ENCODE peak calls at places on chromosomes 6 and 20, in ten cellular contexts. One of them, this sample, is unnamed.
A peak's percentile ranks its signal among the peaks of the same experiment; 100 is the strongest.

GRCh38 chr20:11891827-11892521 is 25.7 kb upstream of the BTBD3 start:
- DNase-seq in thoracic aorta: peak; percentile 30
- DNase-seq in AG04449: no peak
- DNase-seq in activated CD8-positive, alpha-beta T cell treated with anti-CD3 and anti-CD28 coated beads for 36 hours: peak; percentile 65
- DNase-seq in fibroblast of the aortic adventitia: peak; percentile 66
- DNase-seq in foreskin fibroblast: peak; percentile 68
- DNase-seq in fibroblast of villous mesenchyme: peak; percentile 75
- DNase-seq in psoas muscle: no peak
- DNase-seq in PC-9: peak; percentile 71
- DNase-seq in mammary epithelial cell: peak; percentile 83
- DNase-seq in this sample: peak; percentile 63

GRCh38 chr6:116190550-116190949 is 63.3 kb downstream of the TSPYL4 start:
- DNase-seq in thoracic aorta: no peak
- DNase-seq in AG04449: peak; percentile 75
- DNase-seq in activated CD8-positive, alpha-beta T cell treated with anti-CD3 and anti-CD28 coated beads for 36 hours: no peak
- DNase-seq in fibroblast of the aortic adventitia: peak; percentile 76
- DNase-seq in foreskin fibroblast: no peak
- DNase-seq in fibroblast of villous mesenchyme: peak; percentile 65
- DNase-seq in psoas muscle: no peak
- DNase-seq in PC-9: peak; percentile 17
- DNase-seq in mammary epithelial cell: no peak
- DNase-seq in this sample: peak; percentile 48

GRCh38 chr6:155795173-155795796 is 339.6 kb upstream of the NOX3 start:
- DNase-seq in thoracic aorta: no peak
- DNase-seq in AG04449: no peak
- DNase-seq in activated CD8-positive, alpha-beta T cell treated with anti-CD3 and anti-CD28 coated beads for 36 hours: no peak
- DNase-seq in fibroblast of the aortic adventitia: peak; percentile 67
- DNase-seq in foreskin fibroblast: no peak
- DNase-seq in fibroblast of villous mesenchyme: peak; percentile 4
- DNase-seq in psoas muscle: no peak
- DNase-seq in PC-9: no peak
- DNase-seq in mammary epithelial cell: no peak
- DNase-seq in this sample: no peak

GRCh38 chr6:169965657-169966311 is 214.4 kb downstream of the ERMARD start:
- DNase-seq in thoracic aorta: no peak
- DNase-seq in AG04449: no peak
- DNase-seq in activated CD8-positive, alpha-beta T cell treated with anti-CD3 and anti-CD28 coated beads for 36 hours: no peak
- DNase-seq in fibroblast of the aortic adventitia: no peak
- DNase-seq in foreskin fibroblast: no peak
- DNase-seq in fibroblast of villous mesenchyme: no peak
- DNase-seq in psoas muscle: no peak
- DNase-seq in PC-9: no peak
- DNase-seq in mammary epithelial cell: no peak
- DNase-seq in this sample: no peak

GRCh38 chr6:38813451-38813850 is 98.3 kb downstream of the DNAH8 start:
- DNase-seq in thoracic aorta: no peak
- DNase-seq in AG04449: no peak
- DNase-seq in activated CD8-positive, alpha-beta T cell treated with anti-CD3 and anti-CD28 coated beads for 36 hours: no peak
- DNase-seq in fibroblast of the aortic adventitia: no peak
- DNase-seq in foreskin fibroblast: no peak
- DNase-seq in fibroblast of villous mesenchyme: peak; percentile 39
- DNase-seq in psoas muscle: no peak
- DNase-seq in PC-9: no peak
- DNase-seq in mammary epithelial cell: no peak
- DNase-seq in this sample: no peak

GRCh38 chr20:36998652-36999051 is 47.1 kb upstream of the SAMHD1 start:
- DNase-seq in thoracic aorta: no peak
- DNase-seq in AG04449: no peak
- DNase-seq in activated CD8-positive, alpha-beta T cell treated with anti-CD3 and anti-CD28 coated beads for 36 hours: no peak
- DNase-seq in fibroblast of the aortic adventitia: no peak
- DNase-seq in foreskin fibroblast: no peak
- DNase-seq in fibroblast of villous mesenchyme: no peak
- DNase-seq in psoas muscle: no peak
- DNase-seq in PC-9: no peak
- DNase-seq in mammary epithelial cell: no peak
- DNase-seq in this sample: no peak

GRCh38 chr6:26195376-26195923 is 108.2 kb downstream of the HFE start:
- DNase-seq in thoracic aorta: no peak
- DNase-seq in AG04449: peak; percentile 88
- DNase-seq in activated CD8-positive, alpha-beta T cell treated with anti-CD3 and anti-CD28 coated beads for 36 hours: peak; percentile 93
- DNase-seq in fibroblast of the aortic adventitia: peak; percentile 98
- DNase-seq in foreskin fibroblast: peak; percentile 90
- DNase-seq in fibroblast of villous mesenchyme: peak; percentile 96
- DNase-seq in psoas muscle: peak; percentile 87
- DNase-seq in PC-9: peak; percentile 66
- DNase-seq in mammary epithelial cell: peak; percentile 89
- DNase-seq in this sample: peak; percentile 92

GRCh38 chr20:5003626-5004025 is 2.3 kb upstream of the SLC23A2 start:
- DNase-seq in thoracic aorta: no peak
- DNase-seq in AG04449: no peak
- DNase-seq in activated CD8-positive, alpha-beta T cell treated with anti-CD3 and anti-CD28 coated beads for 36 hours: no peak
- DNase-seq in fibroblast of the aortic adventitia: no peak
- DNase-seq in foreskin fibroblast: no peak
- DNase-seq in fibroblast of villous mesenchyme: no peak
- DNase-seq in psoas muscle: no peak
- DNase-seq in PC-9: no peak
- DNase-seq in mammary epithelial cell: no peak
- DNase-seq in this sample: no peak

GRCh38 chr20:44031822-44032582 is 117.3 kb downstream of the TOX2 start:
- DNase-seq in thoracic aorta: no peak
- DNase-seq in AG04449: no peak
- DNase-seq in activated CD8-positive, alpha-beta T cell treated with anti-CD3 and anti-CD28 coated beads for 36 hours: no peak
- DNase-seq in fibroblast of the aortic adventitia: no peak
- DNase-seq in foreskin fibroblast: no peak
- DNase-seq in fibroblast of villous mesenchyme: no peak
- DNase-seq in psoas muscle: no peak
- DNase-seq in PC-9: no peak
- DNase-seq in mammary epithelial cell: no peak
- DNase-seq in this sample: no peak

GRCh38 chr20:38134427-38135281 is 30.4 kb downstream of the TGM2 start:
- DNase-seq in thoracic aorta: no peak
- DNase-seq in AG04449: no peak
- DNase-seq in activated CD8-positive, alpha-beta T cell treated with anti-CD3 and anti-CD28 coated beads for 36 hours: peak; percentile 11
- DNase-seq in fibroblast of the aortic adventitia: peak; percentile 72
- DNase-seq in foreskin fibroblast: peak; percentile 32
- DNase-seq in fibroblast of villous mesenchyme: peak; percentile 73
- DNase-seq in psoas muscle: peak; percentile 51
- DNase-seq in PC-9: peak; percentile 96
- DNase-seq in mammary epithelial cell: peak; percentile 60
- DNase-seq in this sample: peak; percentile 48

GRCh38 chr6:13251242-13251641 is 77.1 kb downstream of the TBC1D7 start:
- DNase-seq in thoracic aorta: no peak
- DNase-seq in AG04449: no peak
- DNase-seq in activated CD8-positive, alpha-beta T cell treated with anti-CD3 and anti-CD28 coated beads for 36 hours: no peak
- DNase-seq in fibroblast of the aortic adventitia: no peak
- DNase-seq in foreskin fibroblast: no peak
- DNase-seq in fibroblast of villous mesenchyme: no peak
- DNase-seq in psoas muscle: no peak
- DNase-seq in PC-9: no peak
- DNase-seq in mammary epithelial cell: no peak
- DNase-seq in this sample: no peak

GRCh38 chr6:37365791-37366190 is 12.0 kb downstream of the RNF8 start:
- DNase-seq in thoracic aorta: no peak
- DNase-seq in AG04449: no peak
- DNase-seq in activated CD8-positive, alpha-beta T cell treated with anti-CD3 and anti-CD28 coated beads for 36 hours: no peak
- DNase-seq in fibroblast of the aortic adventitia: peak; percentile 67
- DNase-seq in foreskin fibroblast: peak; percentile 14
- DNase-seq in fibroblast of villous mesenchyme: no peak
- DNase-seq in psoas muscle: no peak
- DNase-seq in PC-9: no peak
- DNase-seq in mammary epithelial cell: no peak
- DNase-seq in this sample: peak; percentile 22

GRCh38 chr20:44358776-44359175 is 3.3 kb downstream of the HNF4A start:
- DNase-seq in thoracic aorta: no peak
- DNase-seq in AG04449: no peak
- DNase-seq in activated CD8-positive, alpha-beta T cell treated with anti-CD3 and anti-CD28 coated beads for 36 hours: no peak
- DNase-seq in fibroblast of the aortic adventitia: no peak
- DNase-seq in foreskin fibroblast: no peak
- DNase-seq in fibroblast of villous mesenchyme: no peak
- DNase-seq in psoas muscle: no peak
- DNase-seq in PC-9: no peak
- DNase-seq in mammary epithelial cell: no peak
- DNase-seq in this sample: no peak

GRCh38 chr6:29736563-29736962 is 13.3 kb downstream of the HLA-F start:
- DNase-seq in thoracic aorta: no peak
- DNase-seq in AG04449: no peak
- DNase-seq in activated CD8-positive, alpha-beta T cell treated with anti-CD3 and anti-CD28 coated beads for 36 hours: no peak
- DNase-seq in fibroblast of the aortic adventitia: no peak
- DNase-seq in foreskin fibroblast: no peak
- DNase-seq in fibroblast of villous mesenchyme: no peak
- DNase-seq in psoas muscle: no peak
- DNase-seq in PC-9: no peak
- DNase-seq in mammary epithelial cell: no peak
- DNase-seq in this sample: no peak

GRCh38 chr6:100493206-100493888 is 28.6 kb upstream of the SIM1 start:
- DNase-seq in thoracic aorta: no peak
- DNase-seq in AG04449: no peak
- DNase-seq in activated CD8-positive, alpha-beta T cell treated with anti-CD3 and anti-CD28 coated beads for 36 hours: no peak
- DNase-seq in fibroblast of the aortic adventitia: no peak
- DNase-seq in foreskin fibroblast: no peak
- DNase-seq in fibroblast of villous mesenchyme: no peak
- DNase-seq in psoas muscle: no peak
- DNase-seq in PC-9: peak; percentile 37
- DNase-seq in mammary epithelial cell: peak; percentile 90
- DNase-seq in this sample: no peak

GRCh38 chr6:63290507-63291049 is 29.2 kb downstream of the LGSN start:
- DNase-seq in thoracic aorta: no peak
- DNase-seq in AG04449: no peak
- DNase-seq in activated CD8-positive, alpha-beta T cell treated with anti-CD3 and anti-CD28 coated beads for 36 hours: no peak
- DNase-seq in fibroblast of the aortic adventitia: no peak
- DNase-seq in foreskin fibroblast: no peak
- DNase-seq in fibroblast of villous mesenchyme: peak; percentile 11
- DNase-seq in psoas muscle: no peak
- DNase-seq in PC-9: no peak
- DNase-seq in mammary epithelial cell: no peak
- DNase-seq in this sample: no peak
- TF ChIP-seq CTCF in thoracic aorta: no peak
- TF ChIP-seq CTCF in AG04449: no peak
- TF ChIP-seq CTCF in activated CD8-positive, alpha-beta T cell treated with anti-CD3 and anti-CD28 coated beads for 36 hours: no peak
- TF ChIP-seq CTCF in fibroblast of the aortic adventitia: no peak
- TF ChIP-seq CTCF in foreskin fibroblast: no peak
- TF ChIP-seq CTCF in fibroblast of villous mesenchyme: no peak
- TF ChIP-seq CTCF in psoas muscle: no peak
- TF ChIP-seq CTCF in PC-9: no peak
- TF ChIP-seq CTCF in mammary epithelial cell: no peak
- TF ChIP-seq CTCF in this sample: no peak

GRCh38 chr20:48986899-48987298 is 59.2 kb upstream of the CSE1L start:
- DNase-seq in thoracic aorta: no peak
- DNase-seq in AG04449: no peak
- DNase-seq in activated CD8-positive, alpha-beta T cell treated with anti-CD3 and anti-CD28 coated beads for 36 hours: peak; percentile 12
- DNase-seq in fibroblast of the aortic adventitia: no peak
- DNase-seq in foreskin fibroblast: no peak
- DNase-seq in fibroblast of villous mesenchyme: no peak
- DNase-seq in psoas muscle: no peak
- DNase-seq in PC-9: no peak
- DNase-seq in mammary epithelial cell: no peak
- DNase-seq in this sample: no peak
- TF ChIP-seq CTCF in thoracic aorta: no peak
- TF ChIP-seq CTCF in AG04449: peak; percentile 12
- TF ChIP-seq CTCF in activated CD8-positive, alpha-beta T cell treated with anti-CD3 and anti-CD28 coated beads for 36 hours: no peak
- TF ChIP-seq CTCF in fibroblast of the aortic adventitia: no peak
- TF ChIP-seq CTCF in foreskin fibroblast: peak; percentile 21
- TF ChIP-seq CTCF in fibroblast of villous mesenchyme: peak; percentile 33
- TF ChIP-seq CTCF in psoas muscle: no peak
- TF ChIP-seq CTCF in PC-9: peak; percentile 65
- TF ChIP-seq CTCF in mammary epithelial cell: peak; percentile 53
- TF ChIP-seq CTCF in this sample: peak; percentile 61

GRCh38 chr6:5007531-5007930 is 3.7 kb upstream of the RPP40 start:
- DNase-seq in thoracic aorta: no peak
- DNase-seq in AG04449: no peak
- DNase-seq in activated CD8-positive, alpha-beta T cell treated with anti-CD3 and anti-CD28 coated beads for 36 hours: no peak
- DNase-seq in fibroblast of the aortic adventitia: no peak
- DNase-seq in foreskin fibroblast: no peak
- DNase-seq in fibroblast of villous mesenchyme: peak; percentile 10
- DNase-seq in psoas muscle: no peak
- DNase-seq in PC-9: no peak
- DNase-seq in mammary epithelial cell: no peak
- DNase-seq in this sample: no peak

GRCh38 chr6:5004373-5005037 is 668 bp upstream of the RPP40 start:
- DNase-seq in thoracic aorta: no peak
- DNase-seq in AG04449: no peak
- DNase-seq in activated CD8-positive, alpha-beta T cell treated with anti-CD3 and anti-CD28 coated beads for 36 hours: no peak
- DNase-seq in fibroblast of the aortic adventitia: no peak
- DNase-seq in foreskin fibroblast: peak; percentile 11
- DNase-seq in fibroblast of villous mesenchyme: no peak
- DNase-seq in psoas muscle: no peak
- DNase-seq in PC-9: no peak
- DNase-seq in mammary epithelial cell: peak; percentile 3
- DNase-seq in this sample: no peak

GRCh38 chr6:5006182-5006581 is 2.3 kb upstream of the RPP40 start:
- DNase-seq in thoracic aorta: no peak
- DNase-seq in AG04449: no peak
- DNase-seq in activated CD8-positive, alpha-beta T cell treated with anti-CD3 and anti-CD28 coated beads for 36 hours: no peak
- DNase-seq in fibroblast of the aortic adventitia: no peak
- DNase-seq in foreskin fibroblast: no peak
- DNase-seq in fibroblast of villous mesenchyme: no peak
- DNase-seq in psoas muscle: no peak
- DNase-seq in PC-9: no peak
- DNase-seq in mammary epithelial cell: no peak
- DNase-seq in this sample: no peak

GRCh38 chr6:4999586-4999985 is 4.3 kb downstream of the RPP40 start:
- DNase-seq in thoracic aorta: no peak
- DNase-seq in AG04449: no peak
- DNase-seq in activated CD8-positive, alpha-beta T cell treated with anti-CD3 and anti-CD28 coated beads for 36 hours: no peak
- DNase-seq in fibroblast of the aortic adventitia: no peak
- DNase-seq in foreskin fibroblast: no peak
- DNase-seq in fibroblast of villous mesenchyme: no peak
- DNase-seq in psoas muscle: no peak
- DNase-seq in PC-9: no peak
- DNase-seq in mammary epithelial cell: no peak
- DNase-seq in this sample: no peak

GRCh38 chr6:5003604-5004372 is at the start of gene RPP40:
- DNase-seq in thoracic aorta: peak; percentile 96
- DNase-seq in AG04449: peak; percentile 73
- DNase-seq in activated CD8-positive, alpha-beta T cell treated with anti-CD3 and anti-CD28 coated beads for 36 hours: peak; percentile 99
- DNase-seq in fibroblast of the aortic adventitia: peak; percentile 95
- DNase-seq in foreskin fibroblast: peak; percentile 96
- DNase-seq in fibroblast of villous mesenchyme: peak; percentile 96
- DNase-seq in psoas muscle: peak; percentile 99
- DNase-seq in PC-9: peak; percentile 87
- DNase-seq in mammary epithelial cell: peak; percentile 96
- DNase-seq in this sample: peak; percentile 97
- TF ChIP-seq CTCF in thoracic aorta: peak; percentile 94
- TF ChIP-seq CTCF in AG04449: peak; percentile 86
- TF ChIP-seq CTCF in activated CD8-positive, alpha-beta T cell treated with anti-CD3 and anti-CD28 coated beads for 36 hours: peak; percentile 78
- TF ChIP-seq CTCF in fibroblast of the aortic adventitia: peak; percentile 86
- TF ChIP-seq CTCF in foreskin fibroblast: peak; percentile 81
- TF ChIP-seq CTCF in fibroblast of villous mesenchyme: peak; percentile 82
- TF ChIP-seq CTCF in psoas muscle: peak; percentile 81
- TF ChIP-seq CTCF in PC-9: peak; percentile 77
- TF ChIP-seq CTCF in mammary epithelial cell: peak; percentile 92
- TF ChIP-seq CTCF in this sample: peak; percentile 93

DNA sequence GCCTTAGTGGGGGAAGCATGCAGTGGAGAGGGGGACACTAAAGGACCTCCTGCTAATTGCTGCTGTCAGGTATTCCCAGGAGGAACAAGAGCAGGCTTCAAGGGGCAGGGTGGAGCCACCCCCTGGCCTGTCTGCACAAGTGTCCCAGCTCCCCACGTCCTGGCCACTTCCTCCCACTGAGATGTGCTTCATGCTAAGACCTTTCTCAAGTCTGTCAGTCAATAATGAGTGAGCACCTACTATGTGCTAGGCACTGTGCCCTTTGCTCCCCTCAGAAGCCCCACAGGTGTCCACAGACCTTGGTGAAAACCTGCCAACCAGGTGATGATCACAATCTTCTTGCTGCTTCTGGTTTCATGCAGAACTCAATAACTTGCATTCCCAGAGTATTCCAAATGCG is 147.9 kb downstream of the UNC5CL start:
- DNase-seq in thoracic aorta: no peak
- DNase-seq in AG04449: no peak
- DNase-seq in activated CD8-positive, alpha-beta T cell treated with anti-CD3 and anti-CD28 coated beads for 36 hours: no peak
- DNase-seq in fibroblast of the aortic adventitia: no peak
- DNase-seq in foreskin fibroblast: no peak
- DNase-seq in fibroblast of villous mesenchyme: no peak
- DNase-seq in psoas muscle: no peak
- DNase-seq in PC-9: no peak
- DNase-seq in mammary epithelial cell: no peak
- DNase-seq in this sample: no peak
- TF ChIP-seq CTCF in thoracic aorta: no peak
- TF ChIP-seq CTCF in AG04449: no peak
- TF ChIP-seq CTCF in activated CD8-positive, alpha-beta T cell treated with anti-CD3 and anti-CD28 coated beads for 36 hours: no peak
- TF ChIP-seq CTCF in fibroblast of the aortic adventitia: no peak
- TF ChIP-seq CTCF in foreskin fibroblast: no peak
- TF ChIP-seq CTCF in fibroblast of villous mesenchyme: no peak
- TF ChIP-seq CTCF in psoas muscle: no peak
- TF ChIP-seq CTCF in PC-9: no peak
- TF ChIP-seq CTCF in mammary epithelial cell: no peak
- TF ChIP-seq CTCF in this sample: no peak

This sample was measured in HFFc6.